ENCODE peak calls at places on chromosomes 6 and 20, in eight cellular contexts. C is spleen; N is T-helper 2 cell; B is heart left ventricle; H is effector CD4-positive, alpha-beta T cell; Y is AG08395; V is memory B cell; X is fibroblast of mammary gland. M is an unnamed sample.

GRCh38 chr6:17233531-17233930 is 47.6 kb upstream of the RBM24 start:
- DNase-seq in C (no peak), N (no peak), B (no peak), H (no peak), Y (no peak), V (no peak), X (peak), M (no peak)

GRCh38 chr6:14502551-14502950 is 385.0 kb downstream of the CD83 start:
- DNase-seq in C (no peak), N (no peak), B (no peak), H (no peak), Y (no peak), V (no peak), X (peak), M (no peak)

GRCh38 chr6:19691465-19692167 is 145.6 kb upstream of the ID4 start:
- DNase-seq in C (no peak), N (no peak), B (no peak), H (no peak), Y (peak), V (no peak), X (no peak), M (peak)

GRCh38 chr6:68892432-68892831 is 257.4 kb downstream of the ADGRB3 start:
- DNase-seq in C (no peak), N (no peak), B (no peak), H (no peak), Y (no peak), V (no peak), X (no peak), M (no peak)

GRCh38 chr20:43490038-43490437 is 17.5 kb upstream of the L3MBTL1 start:
- DNase-seq in C (no peak), N (no peak), B (no peak), H (no peak), Y (no peak), V (no peak), X (no peak), M (no peak)

GRCh38 chr6:42889815-42890214 is 10.4 kb downstream of the RPL7L1 start:
- DNase-seq in C (no peak), N (no peak), B (no peak), H (no peak), Y (no peak), V (no peak), X (peak), M (no peak)

GRCh38 chr20:5658897-5659296 is 91.3 kb upstream of the SHLD1 start:
- DNase-seq in C (peak), N (no peak), B (peak), H (peak), Y (peak), V (peak), X (peak), M (peak)

GRCh38 chr6:107977283-107977682 is 19.3 kb upstream of the SEC63 start:
- DNase-seq in C (no peak), N (no peak), B (no peak), H (no peak), Y (peak), V (no peak), X (peak), M (peak)

GRCh38 chr20:61429458-61430227 is 177.6 kb downstream of the CDH4 start:
- DNase-seq in C (no peak), N (no peak), B (no peak), H (no peak), Y (no peak), V (no peak), X (no peak), M (no peak)

GRCh38 chr20:10637062-10637559 is 36.7 kb downstream of the JAG1 start:
- DNase-seq in C (no peak), N (no peak), B (peak), H (no peak), Y (no peak), V (no peak), X (peak), M (peak)

GRCh38 chr6:45710304-45710821 is 305.3 kb downstream of the CLIC5 start:
- DNase-seq in C (no peak), N (no peak), B (no peak), H (no peak), Y (no peak), V (no peak), X (peak), M (peak)

GRCh38 chr6:14634072-14634471 is 516.5 kb downstream of the CD83 start:
- DNase-seq in C (no peak), N (no peak), B (no peak), H (no peak), Y (no peak), V (no peak), X (no peak), M (no peak)

GRCh38 chr6:165204807-165205545 is 104.4 kb downstream of the C6orf118 start:
- DNase-seq in C (no peak), N (no peak), B (no peak), H (no peak), Y (no peak), V (no peak), X (no peak), M (no peak)

GRCh38 chr6:42136508-42137191 is 5.8 kb downstream of the C6orf132 start:
- DNase-seq in C (no peak), N (no peak), B (no peak), H (no peak), Y (peak), V (peak), X (peak), M (peak)

GRCh38 chr20:53949319-53949839 is 121.0 kb downstream of the BCAS1 start:
- DNase-seq in C (peak), N (peak), B (peak), H (peak), Y (peak), V (peak), X (peak), M (peak)

GRCh38 chr6:134177753-134178229 is 125.4 kb upstream of the SLC2A12 start:
- DNase-seq in C (no peak), N (no peak), B (no peak), H (no peak), Y (peak), V (no peak), X (peak), M (peak)

GRCh38 chr6:137767931-137768690 is 98.9 kb upstream of the TNFAIP3 start:
- DNase-seq in C (no peak), N (no peak), B (no peak), H (no peak), Y (peak), V (no peak), X (peak), M (peak)

GRCh38 chr20:35049776-35050352 is 42.7 kb downstream of the TRPC4AP start:
- DNase-seq in C (no peak), N (no peak), B (no peak), H (no peak), Y (no peak), V (no peak), X (no peak), M (no peak)

GRCh38 chr20:58634818-58635665 is 16.0 kb upstream of the STX16 start:
- DNase-seq in C (no peak), N (no peak), B (no peak), H (no peak), Y (no peak), V (no peak), X (no peak), M (no peak)

GRCh38 chr20:13784271-13784892 is 337 bp downstream of the ESF1 start:
- DNase-seq in C (peak), N (no peak), B (no peak), H (no peak), Y (no peak), V (no peak), X (no peak), M (no peak)

GRCh38 chr6:11500008-11500407 is 37.5 kb upstream of the TMEM170B start:
- DNase-seq in C (no peak), N (no peak), B (no peak), H (no peak), Y (peak), V (no peak), X (peak), M (peak)

GRCh38 chr6:170160628-170161611 is 130.0 kb downstream of the DLL1 start:
- DNase-seq in C (no peak), N (no peak), B (no peak), H (no peak), Y (no peak), V (no peak), X (no peak), M (no peak)

GRCh38 chr6:50143011-50143719 is 93.4 kb upstream of the DEFB112 start:
- DNase-seq in C (no peak), N (no peak), B (no peak), H (no peak), Y (peak), V (no peak), X (no peak), M (no peak)

GRCh38 chr20:33647603-33648395 is 14.3 kb upstream of the C20orf144 start:
- DNase-seq in C (no peak), N (no peak), B (no peak), H (no peak), Y (peak), V (no peak), X (peak), M (peak)

GRCh38 chr6:148972481-148972880 is 225.7 kb downstream of the UST start:
- DNase-seq in C (peak), N (no peak), B (no peak), H (peak), Y (no peak), V (peak), X (peak), M (no peak)

GRCh38 chr20:24651171-24651972 is 181.9 kb downstream of the SYNDIG1 start:
- DNase-seq in C (peak), N (no peak), B (no peak), H (no peak), Y (peak), V (no peak), X (peak), M (peak)

GRCh38 chr6:24522090-24522820 is 27.5 kb downstream of the ALDH5A1 start:
- DNase-seq in C (no peak), N (no peak), B (no peak), H (no peak), Y (no peak), V (peak), X (peak), M (peak)

GRCh38 chr20:32751309-32752020 is 8.2 kb upstream of the COMMD7 start:
- DNase-seq in C (no peak), N (no peak), B (no peak), H (no peak), Y (no peak), V (no peak), X (no peak), M (no peak)

GRCh38 chr20:57618091-57618765 is 2.0 kb downstream of the ZBP1 start:
- DNase-seq in C (peak), N (no peak), B (no peak), H (no peak), Y (no peak), V (no peak), X (no peak), M (no peak)

GRCh38 chr6:35552285-35552917 is 39.7 kb upstream of the TULP1 start:
- DNase-seq in C (peak), N (peak), B (no peak), H (peak), Y (peak), V (peak), X (peak), M (peak)

M was measured in fibroblast of the aortic adventitia.